ENCODE peak calls at places on chromosome 12, in nine cellular contexts. N, Q, F, E, Z, Y, C, U and T are unnamed samples.

GRCh38 chr12:20507711-20508110 is 139.4 kb downstream of the PDE3A start:
- DNase-seq in N (no peak), Q (no peak), F (no peak), E (no peak), Z (no peak), Y (no peak), C (no peak), U (no peak), T (no peak)

GRCh38 chr12:108482717-108483212 is 32.3 kb upstream of the FICD start:
- DNase-seq in N (no peak), Q (no peak), F (no peak), E (peak), Z (no peak), Y (no peak), C (peak), U (no peak), T (no peak)

GRCh38 chr12:104958946-104959841 is 1.1 kb upstream of the SLC41A2 start:
- DNase-seq in N (no peak), Q (peak), F (no peak), E (peak), Z (peak), Y (no peak), C (no peak), U (no peak), T (no peak)

GRCh38 chr12:46990211-46990610 is 89.2 kb upstream of the PCED1B start:
- DNase-seq in N (no peak), Q (no peak), F (no peak), E (no peak), Z (no peak), Y (no peak), C (no peak), U (no peak), T (no peak)

GRCh38 chr12:24911284-24911791 is 37.6 kb downstream of the BCAT1 start:
- DNase-seq in N (no peak), Q (peak), F (no peak), E (peak), Z (no peak), Y (no peak), C (no peak), U (no peak), T (no peak)

GRCh38 chr12:20096430-20096829 is 271.9 kb upstream of the PDE3A start:
- DNase-seq in N (no peak), Q (no peak), F (no peak), E (peak), Z (no peak), Y (no peak), C (no peak), U (no peak), T (no peak)

GRCh38 chr12:57887631-57888406 is 41.3 kb upstream of the CTDSP2 start:
- DNase-seq in N (no peak), Q (peak), F (peak), E (peak), Z (peak), Y (no peak), C (no peak), U (no peak), T (no peak)

GRCh38 chr12:54381136-54381535 is 3.4 kb downstream of the ZNF385A start:
- DNase-seq in N (no peak), Q (no peak), F (no peak), E (no peak), Z (no peak), Y (no peak), C (no peak), U (no peak), T (no peak)

GRCh38 chr12:21219206-21219605 is 88.2 kb downstream of the SLCO1B1 start:
- DNase-seq in N (no peak), Q (no peak), F (no peak), E (no peak), Z (no peak), Y (no peak), C (no peak), U (no peak), T (no peak)

GRCh38 chr12:82672811-82673495 is 13.8 kb upstream of the TMTC2 start:
- DNase-seq in N (no peak), Q (no peak), F (no peak), E (no peak), Z (no peak), Y (no peak), C (no peak), U (no peak), T (no peak)

GRCh38 chr12:55664826-55665225 is 28.1 kb downstream of the OR10P1 start:
- DNase-seq in N (no peak), Q (no peak), F (no peak), E (no peak), Z (no peak), Y (no peak), C (no peak), U (no peak), T (no peak)

GRCh38 chr12:499837-500458 is 40.2 kb downstream of the B4GALNT3 start:
- DNase-seq in N (peak), Q (peak), F (no peak), E (no peak), Z (peak), Y (no peak), C (no peak), U (no peak), T (no peak)

GRCh38 chr12:118302053-118302452 is 70.7 kb downstream of the TAOK3 start:
- DNase-seq in N (no peak), Q (peak), F (no peak), E (no peak), Z (no peak), Y (no peak), C (no peak), U (no peak), T (no peak)

GRCh38 chr12:121165316-121165715 is 32.6 kb downstream of the P2RX7 start:
- DNase-seq in N (no peak), Q (peak), F (no peak), E (peak), Z (no peak), Y (no peak), C (no peak), U (no peak), T (no peak)

DNA sequence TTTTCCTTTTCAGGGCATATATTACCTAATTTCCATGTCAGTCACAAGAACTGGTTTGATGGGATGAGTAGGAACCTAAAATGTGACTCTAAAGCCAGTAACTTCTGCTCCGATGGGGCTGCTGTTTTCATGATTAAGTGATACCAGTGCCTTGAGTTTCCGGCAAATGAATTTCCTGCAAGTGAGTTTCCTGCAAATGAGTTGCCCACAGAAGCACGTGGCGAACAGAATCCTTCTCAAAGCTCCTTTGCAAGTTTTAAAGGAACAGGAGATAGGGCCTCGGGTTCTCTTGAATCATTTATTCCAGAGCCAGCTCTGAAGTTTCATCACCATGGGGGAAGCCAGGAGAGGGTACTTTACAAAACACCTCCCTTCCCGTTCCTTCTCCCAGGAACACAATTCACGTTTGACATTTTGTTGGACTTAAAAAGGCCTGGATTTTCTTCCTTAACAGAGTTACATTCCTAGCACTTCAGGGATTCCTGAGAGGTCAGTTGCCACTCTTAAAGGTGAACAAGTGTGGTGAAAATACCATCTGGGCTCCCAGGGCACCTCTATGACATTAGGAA is 2.2 kb upstream of the PPTC7 start:
- DNase-seq in N (no peak), Q (peak), F (peak), E (no peak), Z (no peak), Y (no peak), C (no peak), U (no peak), T (no peak)
- H3K4me3 ChIP-seq in N (no peak), Q (no peak), F (peak), E (no peak), Z (no peak), Y (no peak), C (no peak), U (no peak), T (no peak)

DNA sequence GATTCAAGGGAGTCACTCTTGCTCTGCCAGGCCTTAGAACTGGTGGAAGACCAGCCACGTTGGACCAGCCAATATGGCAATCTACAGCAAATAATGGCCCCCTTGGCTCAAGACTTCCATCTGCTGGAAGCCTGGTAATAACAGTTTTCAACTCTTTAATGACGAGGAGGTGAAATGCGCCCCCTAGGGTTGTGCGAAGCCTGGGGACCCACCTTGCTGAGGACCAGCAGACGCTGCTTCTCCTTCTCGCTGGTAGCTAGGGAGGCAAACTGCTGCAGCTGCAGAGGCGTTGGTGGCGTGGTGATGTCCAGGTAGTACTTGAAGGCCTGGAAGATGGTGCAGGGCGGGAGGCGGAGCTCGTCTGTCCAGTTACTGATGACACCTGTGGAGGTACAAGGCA is 41.5 kb upstream of the FBXO21 start:
- DNase-seq in N (no peak), Q (no peak), F (no peak), E (no peak), Z (no peak), Y (no peak), C (no peak), U (no peak), T (no peak)
- TF ChIP-seq CTCF in N (no peak), Q (no peak), F (no peak), E (no peak), Z (no peak), Y (no peak), C (no peak), U (no peak), T (no peak)

DNA sequence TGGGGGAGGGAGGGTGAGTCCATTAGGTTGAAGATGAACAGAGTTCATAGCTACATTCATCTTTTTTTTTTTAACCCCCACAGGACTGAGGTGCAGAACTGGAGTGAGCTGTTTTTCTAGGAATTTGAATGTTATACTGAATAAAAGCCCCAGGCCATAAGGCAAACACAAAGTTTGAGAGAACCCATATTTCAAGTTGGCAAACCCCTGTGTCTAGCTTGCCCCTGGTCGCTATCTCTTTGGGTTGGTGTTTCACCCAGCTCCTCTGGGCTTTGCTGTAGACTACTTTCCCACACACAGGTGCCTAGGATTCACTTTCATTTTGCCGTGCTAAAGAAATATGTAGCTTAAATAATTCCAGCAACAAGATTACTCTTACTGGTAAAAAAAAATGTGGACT is 5.2 kb upstream of the LMO3 start:
- DNase-seq in N (no peak), Q (no peak), F (no peak), E (no peak), Z (no peak), Y (no peak), C (no peak), U (no peak), T (no peak)
- H3K4me3 ChIP-seq in N (no peak), Q (no peak), F (peak), E (no peak), Z (no peak), Y (no peak), C (no peak), U (no peak), T (no peak)

DNA sequence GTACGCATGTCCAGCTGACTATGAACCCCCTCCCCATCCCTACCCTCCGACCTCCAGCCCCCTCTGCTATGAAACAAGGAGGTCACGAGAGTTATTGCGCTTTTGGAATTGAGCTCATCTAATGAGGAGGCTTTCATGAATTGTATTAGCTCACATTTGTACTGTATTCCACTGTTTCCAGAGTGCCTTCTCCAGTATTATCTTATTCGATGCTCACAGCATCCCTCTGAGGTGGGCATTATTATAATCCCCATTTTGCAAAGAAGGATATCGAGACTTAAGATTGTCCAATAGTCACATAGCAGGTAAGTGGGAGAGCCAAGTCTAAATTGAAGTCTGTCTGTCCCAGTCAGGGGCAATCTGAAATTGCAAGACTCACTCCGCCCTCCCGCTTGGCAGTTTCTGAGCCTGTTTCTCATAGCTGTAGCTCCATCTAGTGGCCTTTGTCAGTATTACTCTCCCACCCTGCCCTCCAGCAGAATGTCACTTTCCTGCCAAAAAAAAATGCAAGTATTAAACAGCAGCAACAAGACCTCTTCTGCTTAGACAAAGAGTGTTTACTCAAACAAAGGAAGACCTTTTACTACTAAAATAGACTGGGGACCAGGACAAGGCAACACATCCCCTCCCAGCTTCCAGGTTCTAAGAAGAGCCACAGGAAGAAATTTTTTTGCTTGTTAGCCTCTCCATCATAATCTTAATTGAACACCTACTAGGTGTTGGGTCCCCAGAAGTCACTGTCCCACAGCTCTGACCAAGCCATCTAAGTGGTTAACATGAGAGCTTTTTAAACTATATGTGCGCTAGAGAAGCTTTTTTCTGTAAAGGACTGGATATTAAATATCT is 48.6 kb upstream of the TMEM233 start:
- DNase-seq in N (peak), Q (peak), F (peak), E (peak), Z (peak), Y (peak), C (peak), U (peak), T (peak)
- TF ChIP-seq CTCF in N (peak), Q (peak), F (peak), E (peak), Z (peak), Y (peak), C (peak), U (peak), T (peak)

DNA sequence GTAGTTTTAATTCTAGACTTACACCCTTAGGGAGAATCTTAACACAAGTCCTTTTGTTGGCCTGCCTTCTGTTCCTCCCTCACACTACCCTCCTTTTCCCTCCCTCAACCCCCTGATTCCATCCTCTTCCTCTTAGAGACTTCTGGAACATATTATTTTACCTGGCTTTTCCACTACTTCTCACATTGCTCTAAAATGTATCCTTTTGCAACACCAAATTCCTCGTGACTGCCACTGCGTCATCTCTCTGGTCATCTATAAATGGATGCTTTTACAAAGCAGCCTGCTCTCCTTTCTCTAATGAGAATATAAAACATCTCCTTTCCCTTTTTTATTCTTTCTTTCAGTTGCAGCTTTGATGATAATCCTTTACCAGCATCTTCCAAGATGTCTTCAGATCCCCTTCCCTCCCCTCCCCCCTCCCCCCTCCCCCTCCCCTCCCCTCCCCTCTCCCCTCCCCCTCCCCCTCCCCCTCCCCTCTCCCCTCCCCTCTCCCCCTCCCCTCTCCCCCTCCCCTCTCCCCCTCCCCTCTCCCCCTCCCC is 93.6 kb downstream of the DIP2B start:
- DNase-seq in N (no peak), Q (peak), F (no peak), E (peak), Z (no peak), Y (no peak), C (no peak), U (no peak), T (no peak)
- H3K4me3 ChIP-seq in N (no peak), Q (no peak), F (no peak), E (no peak), Z (no peak), Y (no peak), C (peak), U (no peak), T (no peak)

GRCh38 chr12:22672951-22673350 is 48.0 kb downstream of the ETNK1 start:
- DNase-seq in N (no peak), Q (peak), F (no peak), E (peak), Z (no peak), Y (no peak), C (no peak), U (no peak), T (no peak)

GRCh38 chr12:22667122-22667521 is 42.2 kb downstream of the ETNK1 start:
- DNase-seq in N (no peak), Q (no peak), F (no peak), E (no peak), Z (no peak), Y (no peak), C (no peak), U (no peak), T (no peak)

GRCh38 chr12:22665476-22665875 is 40.5 kb downstream of the ETNK1 start:
- DNase-seq in N (no peak), Q (no peak), F (no peak), E (no peak), Z (no peak), Y (no peak), C (no peak), U (no peak), T (no peak)

GRCh38 chr12:22668441-22668840 is 43.5 kb downstream of the ETNK1 start:
- DNase-seq in N (no peak), Q (no peak), F (no peak), E (no peak), Z (no peak), Y (no peak), C (no peak), U (no peak), T (no peak)

DNA sequence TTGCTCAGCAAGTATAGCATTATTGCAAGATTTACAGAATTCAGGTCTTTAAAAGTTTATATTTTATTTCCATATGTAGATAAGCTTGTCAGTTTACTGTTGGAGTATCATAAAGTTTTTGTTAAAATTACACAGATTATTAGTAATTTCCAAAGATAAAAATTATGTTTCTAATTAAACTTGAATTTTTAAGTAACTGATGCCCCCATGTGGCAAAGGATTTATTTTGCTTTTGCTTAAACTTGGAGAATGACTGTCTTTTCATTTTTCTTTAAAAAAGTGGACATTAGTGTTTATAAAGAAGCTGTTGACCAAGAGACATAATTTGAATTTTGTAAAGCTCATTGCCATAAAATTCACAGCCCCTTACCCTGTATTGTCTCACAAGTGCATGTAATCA is 45.8 kb downstream of the ETNK1 start:
- DNase-seq in N (no peak), Q (peak), F (no peak), E (no peak), Z (no peak), Y (no peak), C (no peak), U (no peak), T (no peak)
- TF ChIP-seq CTCF in N (no peak), Q (peak), F (no peak), E (no peak), Z (no peak), Y (no peak), C (peak), U (no peak), T (no peak)